ENCODE peak calls at places on chromosome 1, in five cellular contexts. E, W, Y, V and T are unnamed samples.

GRCh38 chr1:227072991-227073390 is 132.9 kb downstream of the COQ8A start:
- DNase-seq in E (no peak), W (peak; percentile 5), Y (no peak), V (no peak), T (no peak)

GRCh38 chr1:99811075-99811474 is 39.1 kb upstream of the AGL start:
- DNase-seq in E (no peak), W (no peak), Y (no peak), V (no peak), T (no peak)

GRCh38 chr1:245880754-245881403 is 626.2 kb downstream of the SMYD3 start:
- DNase-seq in E (peak; percentile 65), W (no peak), Y (no peak), V (no peak), T (peak; percentile 82)

GRCh38 chr1:1597275-1597930 is 2.5 kb downstream of the FNDC10 start:
- DNase-seq in E (no peak), W (no peak), Y (no peak), V (no peak), T (no peak)

GRCh38 chr1:191320062-191320461 is 838.2 kb upstream of the RGS18 start:
- DNase-seq in E (no peak), W (no peak), Y (no peak), V (no peak), T (no peak)

GRCh38 chr1:28370220-28371010 is 875 bp downstream of the PHACTR4 start:
- DNase-seq in E (no peak), W (peak; percentile 45), Y (no peak), V (peak; percentile 34), T (no peak)

GRCh38 chr1:236064674-236065508 is at the start of gene NID1:
- DNase-seq in E (peak; percentile 30), W (peak; percentile 63), Y (no peak), V (peak; percentile 33), T (no peak)

GRCh38 chr1:218660678-218661053 is 315.5 kb downstream of the TGFB2 start:
- DNase-seq in E (peak; percentile 58), W (peak; percentile 60), Y (no peak), V (no peak), T (peak; percentile 39)

GRCh38 chr1:206430031-206430983 is 40.0 kb upstream of the IKBKE start:
- DNase-seq in E (peak; percentile 37), W (no peak), Y (no peak), V (peak; percentile 3), T (peak; percentile 68)

GRCh38 chr1:161531986-161532875 is 7.9 kb downstream of the HSPA6 start:
- DNase-seq in E (no peak), W (peak; percentile 43), Y (no peak), V (no peak), T (no peak)

GRCh38 chr1:224505454-224506093 is 71.0 kb upstream of the WDR26 start:
- DNase-seq in E (no peak), W (no peak), Y (no peak), V (no peak), T (no peak)

GRCh38 chr1:169106921-169107672 is 607 bp downstream of the ATP1B1 start:
- DNase-seq in E (no peak), W (no peak), Y (no peak), V (no peak), T (no peak)

GRCh38 chr1:219660666-219661463 is 48.0 kb upstream of the ZC3H11B start:
- DNase-seq in E (peak; percentile 21), W (peak; percentile 93), Y (no peak), V (peak; percentile 20), T (peak; percentile 77)

GRCh38 chr1:3407021-3407420 is 47.4 kb upstream of the ARHGEF16 start:
- DNase-seq in E (no peak), W (no peak), Y (no peak), V (no peak), T (no peak)

GRCh38 chr1:244439391-244440032 is 12.2 kb downstream of the ADSS2 start:
- DNase-seq in E (no peak), W (no peak), Y (no peak), V (no peak), T (no peak)

GRCh38 chr1:224503161-224504118 is 68.8 kb upstream of the WDR26 start:
- DNase-seq in E (peak; percentile 65), W (peak; percentile 94), Y (no peak), V (peak; percentile 34), T (peak; percentile 71)

GRCh38 chr1:168687796-168688195 is 41.2 kb downstream of the DPT start:
- DNase-seq in E (no peak), W (no peak), Y (no peak), V (no peak), T (no peak)

GRCh38 chr1:95023399-95024050 is 49.2 kb downstream of the ALG14 start:
- DNase-seq in E (peak; percentile 44), W (peak; percentile 27), Y (no peak), V (no peak), T (peak; percentile 84)

GRCh38 chr1:246447501-246447900 is 59.6 kb downstream of the SMYD3 start:
- DNase-seq in E (no peak), W (no peak), Y (no peak), V (no peak), T (no peak)

GRCh38 chr1:159891275-159892157 is 8.4 kb downstream of the CFAP45 start:
- DNase-seq in E (no peak), W (peak; percentile 90), Y (peak; percentile 55), V (peak; percentile 72), T (peak; percentile 61)

GRCh38 chr1:179786815-179787736 is 44.0 kb downstream of the FAM163A start:
- DNase-seq in E (no peak), W (no peak), Y (no peak), V (no peak), T (no peak)